ENCODE peak calls at places on chromosomes 16 and 17, in four cellular contexts. One of them, this sample, is unnamed.
A peak's percentile ranks its signal among the peaks of the same experiment; 100 is the strongest.

GRCh38 chr16:10862432-10862831 is 14.6 kb upstream of the CIITA start:
- DNase-seq in fibroblast of lung: peak; percentile 73
- DNase-seq in tibial artery: peak; percentile 76
- DNase-seq in PC-9: peak; percentile 56
- DNase-seq in this sample: peak; percentile 91

GRCh38 chr17:78645421-78646295 is 68.5 kb upstream of the DNAH17 start:
- DNase-seq in tibial artery: peak; percentile 88
- DNase-seq in fibroblast of lung: peak; percentile 27
- DNase-seq in PC-9: peak; percentile 19
- DNase-seq in this sample: peak; percentile 80

GRCh38 chr17:48546924-48547838 is 2.3 kb upstream of the HOXB2 start:
- DNase-seq in tibial artery: no peak
- DNase-seq in fibroblast of lung: peak; percentile 87
- DNase-seq in PC-9: no peak
- DNase-seq in this sample: no peak

GRCh38 chr17:74619077-74619673 is 4.4 kb downstream of the CD300E start:
- DNase-seq in tibial artery: no peak
- DNase-seq in fibroblast of lung: no peak
- DNase-seq in PC-9: no peak
- DNase-seq in this sample: no peak

GRCh38 chr16:64092284-64092683 is 1029.6 kb downstream of the CDH11 start:
- DNase-seq in tibial artery: no peak
- DNase-seq in PC-9: no peak
- DNase-seq in fibroblast of lung: peak; percentile 34
- DNase-seq in this sample: no peak

GRCh38 chr17:1169913-1170312 is 9.9 kb downstream of the ABR start:
- DNase-seq in fibroblast of lung: no peak
- DNase-seq in PC-9: no peak
- DNase-seq in tibial artery: no peak
- DNase-seq in this sample: no peak

GRCh38 chr17:82126479-82127314 is 28.7 kb upstream of the FASN start:
- DNase-seq in fibroblast of lung: no peak
- DNase-seq in PC-9: no peak
- DNase-seq in tibial artery: no peak
- DNase-seq in this sample: no peak

GRCh38 chr17:41547921-41548843 is 20.1 kb upstream of the KRT19 start:
- DNase-seq in fibroblast of lung: peak; percentile 94
- DNase-seq in tibial artery: peak; percentile 94
- DNase-seq in PC-9: peak; percentile 94
- DNase-seq in this sample: peak; percentile 91

GRCh38 chr17:48679385-48680096 is 42.8 kb downstream of the PRAC1 start:
- DNase-seq in tibial artery: no peak
- DNase-seq in PC-9: no peak
- DNase-seq in fibroblast of lung: no peak
- DNase-seq in this sample: no peak

GRCh38 chr16:79269211-79269863 is 331.2 kb downstream of the MAF start:
- DNase-seq in PC-9: no peak
- DNase-seq in tibial artery: no peak
- DNase-seq in fibroblast of lung: no peak
- DNase-seq in this sample: no peak

GRCh38 chr17:81082177-81083073 is 47.5 kb downstream of the BAIAP2 start:
- DNase-seq in tibial artery: no peak
- DNase-seq in fibroblast of lung: no peak
- DNase-seq in PC-9: no peak
- DNase-seq in this sample: peak; percentile 79

GRCh38 chr17:83064021-83064731 is 15.2 kb upstream of the METRNL start:
- DNase-seq in PC-9: no peak
- DNase-seq in tibial artery: no peak
- DNase-seq in fibroblast of lung: no peak
- DNase-seq in this sample: no peak

GRCh38 chr17:74641949-74642298 is 18.4 kb upstream of the CD300E start:
- DNase-seq in fibroblast of lung: no peak
- DNase-seq in tibial artery: no peak
- DNase-seq in PC-9: no peak
- DNase-seq in this sample: no peak

GRCh38 chr17:38511126-38512108 is 83.2 kb downstream of the ARHGAP23 start:
- DNase-seq in tibial artery: no peak
- DNase-seq in fibroblast of lung: peak; percentile 57
- DNase-seq in PC-9: no peak
- DNase-seq in this sample: no peak

GRCh38 chr16:35142809-35143192 is 1683.4 kb downstream of the TP53TG3F start:
- DNase-seq in fibroblast of lung: no peak
- DNase-seq in PC-9: no peak
- DNase-seq in tibial artery: peak; percentile 46
- DNase-seq in this sample: no peak

GRCh38 chr16:75265911-75266701 is 14.7 kb upstream of the BCAR1 start:
- DNase-seq in tibial artery: peak; percentile 84
- DNase-seq in PC-9: peak; percentile 91
- DNase-seq in fibroblast of lung: peak; percentile 75
- DNase-seq in this sample: peak; percentile 81

GRCh38 chr16:58461056-58461455 is 38.9 kb upstream of the NDRG4 start:
- DNase-seq in PC-9: no peak
- DNase-seq in tibial artery: no peak
- DNase-seq in fibroblast of lung: no peak
- DNase-seq in this sample: peak; percentile 62

GRCh38 chr16:49608095-49608494 is 234.5 kb downstream of the C16orf78 start:
- DNase-seq in tibial artery: peak; percentile 7
- DNase-seq in fibroblast of lung: no peak
- DNase-seq in PC-9: no peak
- DNase-seq in this sample: no peak

GRCh38 chr17:73770115-73770848 is 126.0 kb upstream of the SDK2 start:
- DNase-seq in tibial artery: peak; percentile 89
- DNase-seq in fibroblast of lung: peak; percentile 93
- DNase-seq in PC-9: no peak
- DNase-seq in this sample: peak; percentile 84

GRCh38 chr16:4795181-4795827 is at the start of gene SMIM22:
- DNase-seq in fibroblast of lung: no peak
- DNase-seq in PC-9: peak; percentile 85
- DNase-seq in tibial artery: no peak
- DNase-seq in this sample: no peak

GRCh38 chr16:30797670-30798309 is 10.8 kb upstream of the ZNF629 start:
- DNase-seq in fibroblast of lung: no peak
- DNase-seq in tibial artery: no peak
- DNase-seq in PC-9: no peak
- DNase-seq in this sample: no peak

GRCh38 chr17:21215935-21216334 is 2.0 kb upstream of the TMEM11 start:
- DNase-seq in fibroblast of lung: no peak
- DNase-seq in tibial artery: no peak
- DNase-seq in PC-9: peak; percentile 42
- DNase-seq in this sample: no peak

GRCh38 chr17:21213005-21213404 is 956 bp downstream of the TMEM11 start:
- DNase-seq in tibial artery: no peak
- DNase-seq in PC-9: no peak
- DNase-seq in fibroblast of lung: no peak
- DNase-seq in this sample: no peak

GRCh38 chr17:21213491-21214014 is 408 bp downstream of the TMEM11 start:
- DNase-seq in tibial artery: no peak
- DNase-seq in PC-9: no peak
- DNase-seq in fibroblast of lung: no peak
- DNase-seq in this sample: peak; percentile 51

GRCh38 chr17:21214015-21214776 is at the start of gene TMEM11:
- DNase-seq in tibial artery: peak; percentile 97
- DNase-seq in fibroblast of lung: peak; percentile 94
- DNase-seq in PC-9: peak; percentile 97
- DNase-seq in this sample: peak; percentile 97

DNA sequence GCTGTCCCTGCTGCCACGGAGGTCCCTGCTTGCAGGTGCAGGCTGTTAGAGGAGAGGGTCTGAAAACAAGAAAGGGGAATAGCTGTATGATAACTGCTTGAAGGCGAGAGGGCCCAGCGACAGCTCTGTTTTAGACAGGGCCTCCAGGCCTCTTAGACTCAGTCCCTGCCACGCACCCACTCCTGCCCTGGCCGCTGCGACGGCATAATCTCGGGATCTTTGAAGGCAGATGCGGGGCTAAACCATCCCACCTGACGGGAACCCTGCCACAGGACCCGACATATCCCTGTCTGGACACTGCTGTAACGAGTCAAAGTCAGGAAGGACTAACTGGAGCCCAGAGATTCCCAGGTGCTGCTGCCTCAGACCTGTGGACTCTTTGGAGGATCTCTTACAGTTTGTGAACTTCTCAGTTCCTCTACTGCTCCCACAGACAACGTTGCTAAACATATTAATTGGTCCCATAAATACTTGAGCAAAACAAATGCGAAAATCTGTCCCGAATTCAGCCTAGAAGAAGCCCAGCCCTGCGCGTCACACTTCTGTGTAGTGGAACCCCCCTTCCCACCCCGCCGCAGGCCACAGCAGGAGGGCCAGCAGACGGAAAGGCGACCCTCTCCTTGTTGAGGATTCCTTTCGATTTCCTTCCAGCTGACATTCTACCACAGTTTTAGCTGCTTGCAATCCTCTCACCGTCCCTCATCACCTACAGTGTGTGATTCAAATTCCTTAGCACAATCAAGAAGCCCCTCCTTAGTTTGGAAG is 998 bp upstream of the TMEM11 start:
- DNase-seq in fibroblast of lung: peak; percentile 13
- DNase-seq in tibial artery: peak; percentile 72
- DNase-seq in PC-9: peak; percentile 17
- DNase-seq in this sample: no peak
- H3K4me1 ChIP-seq in fibroblast of lung: peaks cover 11% of the 10 kb centered on the region
- H3K4me1 ChIP-seq in tibial artery: no peaks in the 10 kb centered on the region
- H3K4me1 ChIP-seq in PC-9: peaks cover 32% of the 10 kb centered on the region
- H3K4me1 ChIP-seq in this sample: peaks cover 23% of the 10 kb centered on the region

GRCh38 chr16:88003736-88004135 is 52.5 kb downstream of the BANP start:
- DNase-seq in tibial artery: peak; percentile 12
- DNase-seq in fibroblast of lung: no peak
- DNase-seq in PC-9: no peak
- DNase-seq in this sample: no peak
- H3K27ac ChIP-seq in tibial artery: no peak overlapping the region
- H3K27ac ChIP-seq in fibroblast of lung: no peak overlapping the region
- H3K27ac ChIP-seq in PC-9: no peak overlapping the region
- H3K27ac ChIP-seq in this sample: no peak overlapping the region

GRCh38 chr17:79742951-79743476 is 12.3 kb downstream of the ENPP7 start:
- DNase-seq in fibroblast of lung: no peak
- DNase-seq in PC-9: no peak
- DNase-seq in tibial artery: no peak
- DNase-seq in this sample: no peak
- H3K4me1 ChIP-seq in fibroblast of lung: no peaks in the 10 kb centered on the region
- H3K4me1 ChIP-seq in PC-9: peaks cover 48% of the 10 kb centered on the region
- H3K4me1 ChIP-seq in tibial artery: no peaks in the 10 kb centered on the region
- H3K4me1 ChIP-seq in this sample: peaks cover 6% of the 10 kb centered on the region

DNA sequence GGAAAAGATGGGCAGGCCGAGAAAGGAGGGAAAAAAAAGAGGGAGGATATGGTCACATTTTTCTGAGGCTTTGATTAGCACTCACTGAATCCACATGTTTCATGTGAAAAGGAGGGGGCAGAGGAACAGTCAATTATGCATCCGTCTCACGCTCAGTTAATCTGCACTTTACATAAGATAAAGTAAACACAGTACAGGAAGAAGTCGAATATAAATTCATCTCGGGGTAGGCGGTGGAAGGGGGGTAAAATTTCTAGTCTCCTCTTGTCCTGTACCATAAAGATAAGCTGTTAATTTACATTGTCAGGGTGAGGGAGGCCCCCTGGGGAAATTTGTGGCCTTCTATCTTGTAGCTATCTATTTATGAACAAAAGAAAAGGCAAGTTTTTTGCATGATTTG is 73.1 kb upstream of the CES5A start:
- DNase-seq in fibroblast of lung: no peak
- DNase-seq in tibial artery: no peak
- DNase-seq in PC-9: no peak
- DNase-seq in this sample: no peak
- H3K27ac ChIP-seq in fibroblast of lung: no peak overlapping the region
- H3K27ac ChIP-seq in tibial artery: no peak overlapping the region
- H3K27ac ChIP-seq in PC-9: no peak overlapping the region
- H3K27ac ChIP-seq in this sample: no peak overlapping the region

DNA sequence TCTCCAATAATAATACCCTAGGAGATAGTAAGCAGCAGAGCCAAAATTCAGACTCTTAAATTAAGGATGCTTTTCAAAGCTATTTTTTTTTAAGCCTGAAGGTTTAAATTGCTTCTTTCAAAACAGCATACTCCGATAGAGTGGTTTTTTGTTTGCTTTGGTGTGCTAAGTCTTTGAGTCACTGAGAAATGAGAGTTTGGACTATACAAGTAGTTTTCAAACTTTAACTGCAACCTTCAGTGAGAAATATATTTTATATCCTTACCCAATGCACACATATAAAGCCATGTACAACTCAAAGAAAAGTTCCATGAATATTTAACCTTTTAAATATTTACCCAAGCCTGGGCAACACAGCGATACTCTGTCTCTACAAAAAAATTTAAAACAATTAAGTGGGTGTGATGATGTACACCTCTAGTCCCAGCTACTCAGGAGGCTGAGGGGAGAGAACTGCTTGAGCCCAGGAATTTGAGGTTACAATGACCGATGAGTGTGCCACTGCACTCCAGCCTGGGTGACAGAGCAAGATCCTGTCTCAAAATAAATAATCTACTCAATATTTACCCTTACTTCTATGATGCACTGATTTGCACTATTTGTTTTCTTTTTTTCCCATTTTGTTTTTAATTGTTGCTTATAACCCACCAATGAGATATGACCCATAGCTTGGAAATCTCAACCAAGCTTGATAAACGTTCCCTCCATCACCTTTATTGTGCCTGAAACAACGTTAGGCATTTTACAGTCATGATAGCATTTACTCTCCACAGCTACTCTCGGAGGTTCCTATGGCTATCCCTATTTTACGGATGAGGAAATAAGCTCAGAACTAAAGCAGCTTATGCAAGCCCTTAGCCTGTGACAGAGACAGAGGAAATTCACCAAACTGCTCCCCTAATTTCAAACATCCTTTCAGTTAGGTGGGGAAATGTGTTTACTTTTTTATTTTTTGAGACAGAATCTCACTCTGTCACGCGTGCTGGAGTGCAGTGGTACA is 19.0 kb downstream of the DCUN1D3 start:
- DNase-seq in fibroblast of lung: no peak
- DNase-seq in tibial artery: no peak
- DNase-seq in PC-9: no peak
- DNase-seq in this sample: no peak
- H3K4me1 ChIP-seq in fibroblast of lung: peaks cover 12% of the 10 kb centered on the region
- H3K4me1 ChIP-seq in tibial artery: no peaks in the 10 kb centered on the region
- H3K4me1 ChIP-seq in PC-9: peaks cover 30% of the 10 kb centered on the region
- H3K4me1 ChIP-seq in this sample: peaks cover 20% of the 10 kb centered on the region

GRCh38 chr16:24698314-24698713 is 31.1 kb upstream of the TNRC6A start:
- DNase-seq in PC-9: no peak
- DNase-seq in fibroblast of lung: no peak
- DNase-seq in tibial artery: no peak
- DNase-seq in this sample: no peak

GRCh38 chr16:24699151-24699723 is 30.2 kb upstream of the TNRC6A start:
- DNase-seq in PC-9: no peak
- DNase-seq in tibial artery: no peak
- DNase-seq in fibroblast of lung: no peak
- DNase-seq in this sample: no peak

GRCh38 chr16:24701521-24701951 is 27.9 kb upstream of the TNRC6A start:
- DNase-seq in fibroblast of lung: peak; percentile 86
- DNase-seq in tibial artery: peak; percentile 71
- DNase-seq in PC-9: peak; percentile 67
- DNase-seq in this sample: peak; percentile 31

GRCh38 chr16:24696699-24697098 is 32.8 kb upstream of the TNRC6A start:
- DNase-seq in PC-9: no peak
- DNase-seq in fibroblast of lung: no peak
- DNase-seq in tibial artery: no peak
- DNase-seq in this sample: no peak

GRCh38 chr16:24700549-24701392 is 28.7 kb upstream of the TNRC6A start:
- DNase-seq in PC-9: peak; percentile 90
- DNase-seq in fibroblast of lung: peak; percentile 99
- DNase-seq in tibial artery: peak; percentile 94
- DNase-seq in this sample: peak; percentile 92
- H3K27ac ChIP-seq in PC-9: peak overlapping the region; percentile 91
- H3K27ac ChIP-seq in fibroblast of lung: peak overlapping the region; percentile 69
- H3K27ac ChIP-seq in tibial artery: peak overlapping the region; percentile 86
- H3K27ac ChIP-seq in this sample: peak overlapping the region; percentile 73

GRCh38 chr17:46171939-46172338 is 21.3 kb downstream of the KANSL1 start:
- DNase-seq in tibial artery: no peak
- DNase-seq in PC-9: no peak
- DNase-seq in fibroblast of lung: no peak
- DNase-seq in this sample: no peak
- H3K4me1 ChIP-seq in tibial artery: no peaks in the 10 kb centered on the region
- H3K4me1 ChIP-seq in PC-9: peaks cover 11% of the 10 kb centered on the region
- H3K4me1 ChIP-seq in fibroblast of lung: peaks cover 10% of the 10 kb centered on the region
- H3K4me1 ChIP-seq in this sample: peaks cover 66% of the 10 kb centered on the region